ENCODE peak calls at places on chromosomes 2 and 18, in eight cellular contexts. M is pancreas; G is fibroblast of mammary gland; B is GM12865; S is endothelial cell of umbilical vein; U is foreskin fibroblast; Z is CD8-positive, alpha-beta T cell; T is tibial nerve. F is an unnamed sample.

GRCh38 chr2:46365913-46366674 is 68.9 kb downstream of the EPAS1 start:
- DNase-seq in B (no peak), Z (no peak), T (no peak), G (peak; percentile 33), S (no peak), U (peak; percentile 58), M (no peak), F (no peak)

GRCh38 chr2:151916632-151917031 is 88.4 kb upstream of the ARL5A start:
- DNase-seq in M (no peak), S (no peak), U (peak; percentile 11), B (no peak), Z (no peak), T (no peak), G (peak; percentile 21), F (no peak)

GRCh38 chr2:219018286-219018685 is 23.0 kb downstream of the CFAP65 start:
- DNase-seq in B (no peak), S (no peak), T (no peak), M (no peak), U (no peak), Z (no peak), G (no peak), F (no peak)

GRCh38 chr18:6624271-6624670 is 105.2 kb upstream of the ARHGAP28 start:
- DNase-seq in B (no peak), Z (no peak), G (peak; percentile 87), T (no peak), S (peak; percentile 63), M (no peak), U (peak; percentile 83), F (peak; percentile 18)

GRCh38 chr2:112187805-112188596 is 49.8 kb downstream of the FBLN7 start:
- DNase-seq in M (no peak), S (peak; percentile 75), B (peak; percentile 26), G (no peak), U (no peak), Z (peak; percentile 30), T (no peak), F (no peak)

GRCh38 chr2:26809876-26810577 is 24.2 kb downstream of the CENPA start:
- DNase-seq in G (no peak), T (no peak), M (no peak), S (no peak), U (no peak), B (no peak), Z (no peak), F (no peak)

GRCh38 chr2:64179582-64180321 is 35.5 kb upstream of the PELI1 start:
- DNase-seq in B (peak; percentile 81), U (peak; percentile 71), G (peak; percentile 52), T (no peak), M (no peak), S (no peak), Z (no peak), F (peak; percentile 28)

GRCh38 chr2:174570325-174570958 is 27.2 kb downstream of the WIPF1 start:
- DNase-seq in S (no peak), G (no peak), M (no peak), U (no peak), B (no peak), T (no peak), Z (no peak), F (no peak)

GRCh38 chr2:162153608-162154224 is 1.7 kb upstream of the GCG start:
- DNase-seq in T (peak; percentile 16), G (peak; percentile 65), U (peak; percentile 74), S (peak; percentile 66), Z (peak; percentile 8), B (peak; percentile 70), M (peak; percentile 48), F (peak; percentile 63)

GRCh38 chr2:234998404-234999211 is 46.8 kb downstream of the SH3BP4 start:
- DNase-seq in Z (no peak), B (no peak), U (peak; percentile 36), S (no peak), G (peak; percentile 19), T (no peak), M (peak; percentile 22), F (peak; percentile 53)

GRCh38 chr2:113228991-113229716 is 49.6 kb downstream of the PAX8 start:
- DNase-seq in T (no peak), B (no peak), S (no peak), G (no peak), U (no peak), M (no peak), Z (no peak), F (peak; percentile 35)
- TF ChIP-seq CTCF in T (no peak), B (no peak), S (no peak), G (no peak), U (no peak), M (no peak), Z (no peak), F (peak; percentile 16)

GRCh38 chr2:122191331-122191730 is 435.9 kb downstream of the TSN start:
- DNase-seq in Z (no peak), T (no peak), B (peak; percentile 35), U (no peak), M (no peak), G (peak; percentile 11), S (no peak), F (peak; percentile 33)
- H3K4me3 ChIP-seq in Z (no peak overlapping the region), T (no peak overlapping the region), B (no peak overlapping the region), U (no peak overlapping the region), M (no peak overlapping the region), G (no peak overlapping the region), S (no peak overlapping the region), F (no peak overlapping the region)

GRCh38 chr18:74217476-74218143 is 69.3 kb downstream of the TIMM21 start:
- DNase-seq in Z (no peak), T (no peak), S (no peak), G (no peak), B (no peak), U (no peak), M (peak; percentile 64), F (no peak)
- TF ChIP-seq CTCF in Z (no peak), T (no peak), S (no peak), G (no peak), B (no peak), U (no peak), M (no peak), F (no peak)

DNA sequence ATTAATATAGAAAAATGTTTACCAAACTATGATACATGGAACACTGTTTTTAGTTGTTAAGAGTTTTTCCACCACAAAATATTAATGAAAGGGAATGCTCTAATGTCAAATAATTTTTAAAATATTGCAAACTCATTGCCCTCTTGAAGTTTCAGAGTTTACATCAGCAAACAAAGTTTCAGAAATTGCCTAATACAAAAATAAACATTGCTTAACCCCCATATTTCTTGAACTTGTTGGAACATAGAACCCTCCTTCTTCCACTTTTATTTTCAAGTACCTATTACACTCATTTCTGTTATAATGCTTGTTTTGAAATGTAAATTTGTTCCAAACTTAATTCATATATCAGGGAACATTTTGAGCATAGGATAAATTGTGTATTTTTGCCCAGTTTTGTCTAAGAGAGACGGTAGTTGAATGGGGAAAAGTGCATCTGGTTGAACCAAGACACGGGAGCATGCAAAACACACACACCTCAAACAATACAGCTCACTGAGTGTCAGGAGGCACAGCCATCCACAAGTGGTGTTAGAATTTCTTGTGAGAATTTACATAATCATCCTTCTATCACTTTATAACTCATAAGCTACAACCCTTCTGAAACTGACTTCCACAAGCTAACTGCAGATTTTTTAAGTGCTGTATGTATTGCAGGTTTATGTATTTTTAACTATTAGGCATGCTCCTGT is 5.3 kb upstream of the MC4R start:
- DNase-seq in Z (no peak), G (no peak), B (no peak), M (no peak), T (no peak), S (no peak), U (peak; percentile 10), F (peak; percentile 0)
- H3K4me3 ChIP-seq in Z (no peak overlapping the region), G (no peak overlapping the region), B (no peak overlapping the region), M (no peak overlapping the region), T (no peak overlapping the region), S (no peak overlapping the region), U (no peak overlapping the region), F (no peak overlapping the region)

DNA sequence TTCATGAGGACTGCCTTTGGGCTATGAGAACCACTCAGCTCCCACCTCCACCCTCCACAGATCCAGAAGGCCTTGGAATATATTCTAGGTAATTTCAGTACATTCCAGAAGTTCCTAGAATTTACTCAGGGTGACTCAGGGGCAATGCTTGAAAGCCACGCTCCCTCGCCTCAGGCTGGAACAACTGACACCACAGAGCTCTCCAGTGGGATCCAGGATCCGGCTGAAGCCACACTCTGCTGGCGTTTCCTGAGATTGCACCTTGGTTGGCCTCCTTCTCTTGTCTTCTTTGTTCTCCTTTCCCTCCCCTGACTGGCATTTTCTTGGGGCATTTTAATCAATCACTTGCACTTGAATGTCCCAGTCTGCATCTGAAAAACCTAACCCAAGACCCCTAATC is 92.6 kb upstream of the KCNE4 start:
- DNase-seq in T (no peak), B (no peak), U (peak; percentile 94), M (no peak), S (no peak), G (peak; percentile 61), Z (no peak), F (peak; percentile 67)
- TF ChIP-seq CTCF in T (no peak), B (no peak), U (peak; percentile 66), M (no peak), S (no peak), G (peak; percentile 58), Z (no peak), F (peak; percentile 57)

DNA sequence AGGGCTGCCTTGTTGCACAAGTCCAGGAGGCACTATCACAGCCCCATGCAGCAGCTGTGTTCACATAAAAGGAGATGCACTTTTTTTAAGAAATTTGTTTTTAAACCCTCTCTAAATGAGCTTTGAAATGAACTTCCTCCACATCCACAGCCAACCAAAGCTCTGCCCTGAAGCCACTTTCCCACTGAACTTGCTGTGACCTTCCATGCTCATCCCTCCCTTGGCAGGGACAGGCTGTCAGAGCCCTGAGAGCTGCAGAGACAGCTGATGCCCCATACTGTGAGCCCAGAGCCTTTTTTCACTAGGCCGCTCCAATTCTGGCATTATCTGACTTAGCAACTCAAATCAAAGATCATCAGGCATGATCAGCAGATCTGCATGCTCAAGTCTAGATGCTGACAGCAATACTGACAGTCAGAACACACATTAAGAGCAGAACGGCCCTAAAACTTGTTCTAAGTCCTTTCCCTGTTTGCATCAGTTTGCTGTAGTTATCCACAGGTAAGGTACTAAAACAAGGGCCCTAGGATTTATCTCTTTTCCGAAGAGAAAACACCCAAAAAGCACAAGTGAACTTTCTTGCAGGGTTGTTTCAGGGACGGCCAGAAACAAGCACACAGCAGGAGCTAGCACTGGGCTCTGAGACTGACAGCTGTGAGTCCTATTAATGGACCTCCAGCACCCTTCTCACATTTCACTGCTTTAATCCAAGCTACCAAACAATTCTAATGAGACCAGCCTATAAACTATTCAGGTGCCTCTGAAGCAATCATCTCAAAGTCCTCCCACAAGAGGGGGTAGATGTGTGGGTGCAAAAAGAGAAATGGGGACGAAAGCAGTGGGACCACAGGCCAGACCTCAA is 34.9 kb downstream of the RNU4ATAC start:
- DNase-seq in G (no peak), B (no peak), Z (no peak), T (no peak), M (no peak), U (no peak), S (no peak), F (no peak)
- H3K4me3 ChIP-seq in G (no peak overlapping the region), B (no peak overlapping the region), Z (no peak overlapping the region), T (no peak overlapping the region), M (no peak overlapping the region), U (no peak overlapping the region), S (no peak overlapping the region), F (no peak overlapping the region)

GRCh38 chr2:148814853-148815419 is 60.1 kb upstream of the KIF5C start:
- DNase-seq in M (no peak), T (no peak), Z (no peak), G (peak; percentile 63), B (no peak), S (no peak), U (peak; percentile 37), F (peak; percentile 34)
- TF ChIP-seq CTCF in M (no peak), T (no peak), Z (no peak), G (no peak), B (no peak), S (no peak), U (no peak), F (no peak)

F was measured in fibroblast of villous mesenchyme.